ENCODE peak calls at places on chromosome 1, in seven cellular contexts. One of them, this sample, is unnamed. For H3K4me1, the result is how much of the 10 kb centered on the place peaks cover.

GRCh38 chr1:10665930-10666850 is 130.3 kb downstream of the CASZ1 start:
- DNase-seq in A549: no peak
- DNase-seq in CD4-positive, alpha-beta memory T cell: no peak
- DNase-seq in pancreas: no peak
- DNase-seq in Peyer's patch: no peak
- DNase-seq in iPS DF 6.9: no peak
- DNase-seq in left ventricle myocardium inferior: peak
- DNase-seq in this sample: peak

GRCh38 chr1:27508139-27508665 is 18.2 kb upstream of the WASF2 start:
- DNase-seq in A549: no peak
- DNase-seq in left ventricle myocardium inferior: no peak
- DNase-seq in Peyer's patch: no peak
- DNase-seq in pancreas: no peak
- DNase-seq in CD4-positive, alpha-beta memory T cell: no peak
- DNase-seq in iPS DF 6.9: no peak
- DNase-seq in this sample: peak

GRCh38 chr1:70628973-70629372 is 217.9 kb downstream of the CTH start:
- DNase-seq in left ventricle myocardium inferior: no peak
- DNase-seq in CD4-positive, alpha-beta memory T cell: no peak
- DNase-seq in Peyer's patch: no peak
- DNase-seq in iPS DF 6.9: no peak
- DNase-seq in A549: no peak
- DNase-seq in pancreas: no peak
- DNase-seq in this sample: no peak

GRCh38 chr1:204503122-204503912 is 8.7 kb upstream of the PIK3C2B start:
- DNase-seq in pancreas: no peak
- DNase-seq in A549: peak
- DNase-seq in left ventricle myocardium inferior: no peak
- DNase-seq in CD4-positive, alpha-beta memory T cell: peak
- DNase-seq in iPS DF 6.9: no peak
- DNase-seq in Peyer's patch: no peak
- DNase-seq in this sample: no peak

GRCh38 chr1:93716974-93717373 is 35.3 kb upstream of the BCAR3 start:
- DNase-seq in iPS DF 6.9: no peak
- DNase-seq in pancreas: no peak
- DNase-seq in left ventricle myocardium inferior: no peak
- DNase-seq in A549: no peak
- DNase-seq in CD4-positive, alpha-beta memory T cell: no peak
- DNase-seq in Peyer's patch: no peak
- DNase-seq in this sample: no peak

GRCh38 chr1:88216441-88216840 is 467.6 kb upstream of the PKN2 start:
- DNase-seq in iPS DF 6.9: no peak
- DNase-seq in left ventricle myocardium inferior: no peak
- DNase-seq in A549: no peak
- DNase-seq in Peyer's patch: no peak
- DNase-seq in pancreas: no peak
- DNase-seq in CD4-positive, alpha-beta memory T cell: no peak
- DNase-seq in this sample: no peak

GRCh38 chr1:22075718-22076117 is 23.2 kb downstream of the CDC42 start:
- DNase-seq in pancreas: no peak
- DNase-seq in A549: no peak
- DNase-seq in Peyer's patch: no peak
- DNase-seq in iPS DF 6.9: no peak
- DNase-seq in left ventricle myocardium inferior: no peak
- DNase-seq in CD4-positive, alpha-beta memory T cell: no peak
- DNase-seq in this sample: no peak

GRCh38 chr1:159170639-159171038 is 776 bp upstream of the CADM3 start:
- DNase-seq in left ventricle myocardium inferior: no peak
- DNase-seq in iPS DF 6.9: no peak
- DNase-seq in A549: no peak
- DNase-seq in CD4-positive, alpha-beta memory T cell: no peak
- DNase-seq in Peyer's patch: no peak
- DNase-seq in pancreas: no peak
- DNase-seq in this sample: no peak

GRCh38 chr1:19373206-19374126 is 61.3 kb downstream of the SLC66A1 start:
- DNase-seq in Peyer's patch: no peak
- DNase-seq in CD4-positive, alpha-beta memory T cell: no peak
- DNase-seq in A549: no peak
- DNase-seq in iPS DF 6.9: no peak
- DNase-seq in left ventricle myocardium inferior: no peak
- DNase-seq in pancreas: no peak
- DNase-seq in this sample: no peak

GRCh38 chr1:182080040-182080439 is 18.5 kb upstream of the ZNF648 start:
- DNase-seq in CD4-positive, alpha-beta memory T cell: no peak
- DNase-seq in A549: no peak
- DNase-seq in iPS DF 6.9: no peak
- DNase-seq in Peyer's patch: no peak
- DNase-seq in left ventricle myocardium inferior: no peak
- DNase-seq in pancreas: no peak
- DNase-seq in this sample: no peak

GRCh38 chr1:107139833-107140702 is 771 bp upstream of the NTNG1 start:
- DNase-seq in pancreas: peak
- DNase-seq in CD4-positive, alpha-beta memory T cell: no peak
- DNase-seq in A549: no peak
- DNase-seq in Peyer's patch: no peak
- DNase-seq in iPS DF 6.9: no peak
- DNase-seq in left ventricle myocardium inferior: no peak
- DNase-seq in this sample: peak

GRCh38 chr1:58162952-58163550 is 383.5 kb downstream of the OMA1 start:
- DNase-seq in CD4-positive, alpha-beta memory T cell: no peak
- DNase-seq in pancreas: no peak
- DNase-seq in A549: peak
- DNase-seq in left ventricle myocardium inferior: peak
- DNase-seq in Peyer's patch: no peak
- DNase-seq in iPS DF 6.9: peak
- DNase-seq in this sample: peak

GRCh38 chr1:2275796-2276536 is 47.8 kb downstream of the SKI start:
- DNase-seq in pancreas: peak
- DNase-seq in iPS DF 6.9: no peak
- DNase-seq in CD4-positive, alpha-beta memory T cell: no peak
- DNase-seq in Peyer's patch: no peak
- DNase-seq in A549: no peak
- DNase-seq in left ventricle myocardium inferior: no peak
- DNase-seq in this sample: peak

GRCh38 chr1:68615303-68615702 is 118.4 kb upstream of the DEPDC1 start:
- DNase-seq in left ventricle myocardium inferior: no peak
- DNase-seq in iPS DF 6.9: no peak
- DNase-seq in Peyer's patch: no peak
- DNase-seq in A549: no peak
- DNase-seq in pancreas: no peak
- DNase-seq in CD4-positive, alpha-beta memory T cell: no peak
- DNase-seq in this sample: no peak

GRCh38 chr1:15155191-15155590 is 1.6 kb downstream of the TMEM51 start:
- DNase-seq in left ventricle myocardium inferior: no peak
- DNase-seq in iPS DF 6.9: no peak
- DNase-seq in Peyer's patch: no peak
- DNase-seq in pancreas: no peak
- DNase-seq in CD4-positive, alpha-beta memory T cell: no peak
- DNase-seq in A549: no peak
- DNase-seq in this sample: no peak

GRCh38 chr1:58649555-58649954 is 50.3 kb downstream of the MYSM1 start:
- DNase-seq in Peyer's patch: no peak
- DNase-seq in iPS DF 6.9: no peak
- DNase-seq in CD4-positive, alpha-beta memory T cell: peak
- DNase-seq in A549: no peak
- DNase-seq in pancreas: peak
- DNase-seq in left ventricle myocardium inferior: no peak
- DNase-seq in this sample: no peak

GRCh38 chr1:230066036-230066435 is 1.0 kb upstream of the GALNT2 start:
- DNase-seq in CD4-positive, alpha-beta memory T cell: no peak
- DNase-seq in iPS DF 6.9: no peak
- DNase-seq in Peyer's patch: no peak
- DNase-seq in pancreas: no peak
- DNase-seq in left ventricle myocardium inferior: no peak
- DNase-seq in A549: no peak
- DNase-seq in this sample: no peak

GRCh38 chr1:21200767-21201166 is 24.1 kb upstream of the EIF4G3 start:
- DNase-seq in iPS DF 6.9: no peak
- DNase-seq in Peyer's patch: no peak
- DNase-seq in left ventricle myocardium inferior: no peak
- DNase-seq in A549: no peak
- DNase-seq in pancreas: no peak
- DNase-seq in CD4-positive, alpha-beta memory T cell: no peak
- DNase-seq in this sample: no peak

GRCh38 chr1:6100801-6101783 is 55.4 kb downstream of the KCNAB2 start:
- DNase-seq in Peyer's patch: peak
- DNase-seq in CD4-positive, alpha-beta memory T cell: no peak
- DNase-seq in left ventricle myocardium inferior: no peak
- DNase-seq in iPS DF 6.9: no peak
- DNase-seq in pancreas: no peak
- DNase-seq in A549: no peak
- DNase-seq in this sample: peak

GRCh38 chr1:45002650-45003645 is 8.2 kb downstream of the HECTD3 start:
- DNase-seq in pancreas: no peak
- DNase-seq in A549: no peak
- DNase-seq in Peyer's patch: no peak
- DNase-seq in iPS DF 6.9: no peak
- DNase-seq in CD4-positive, alpha-beta memory T cell: no peak
- DNase-seq in left ventricle myocardium inferior: no peak
- DNase-seq in this sample: no peak
- H3K27ac ChIP-seq in pancreas: no peak
- H3K27ac ChIP-seq in A549: no peak
- H3K27ac ChIP-seq in Peyer's patch: no peak
- H3K27ac ChIP-seq in iPS DF 6.9: no peak
- H3K27ac ChIP-seq in CD4-positive, alpha-beta memory T cell: no peak
- H3K27ac ChIP-seq in left ventricle myocardium inferior: no peak
- H3K27ac ChIP-seq in this sample: no peak

GRCh38 chr1:91608876-91609275 is 108.2 kb downstream of the CDC7 start:
- DNase-seq in iPS DF 6.9: no peak
- DNase-seq in CD4-positive, alpha-beta memory T cell: no peak
- DNase-seq in A549: no peak
- DNase-seq in Peyer's patch: no peak
- DNase-seq in left ventricle myocardium inferior: no peak
- DNase-seq in pancreas: no peak
- DNase-seq in this sample: no peak

GRCh38 chr1:91611498-91611917 is 110.9 kb downstream of the CDC7 start:
- DNase-seq in A549: peak
- DNase-seq in Peyer's patch: no peak
- DNase-seq in CD4-positive, alpha-beta memory T cell: no peak
- DNase-seq in iPS DF 6.9: no peak
- DNase-seq in left ventricle myocardium inferior: no peak
- DNase-seq in pancreas: no peak
- DNase-seq in this sample: no peak

GRCh38 chr1:91610102-91610501 is 109.5 kb downstream of the CDC7 start:
- DNase-seq in pancreas: no peak
- DNase-seq in iPS DF 6.9: no peak
- DNase-seq in A549: no peak
- DNase-seq in left ventricle myocardium inferior: no peak
- DNase-seq in CD4-positive, alpha-beta memory T cell: no peak
- DNase-seq in Peyer's patch: no peak
- DNase-seq in this sample: no peak

GRCh38 chr1:91609571-91609970 is 108.9 kb downstream of the CDC7 start:
- DNase-seq in iPS DF 6.9: no peak
- DNase-seq in CD4-positive, alpha-beta memory T cell: no peak
- DNase-seq in A549: peak
- DNase-seq in pancreas: no peak
- DNase-seq in left ventricle myocardium inferior: no peak
- DNase-seq in Peyer's patch: no peak
- DNase-seq in this sample: no peak

GRCh38 chr1:91610829-91611228 is 110.2 kb downstream of the CDC7 start:
- DNase-seq in A549: no peak
- DNase-seq in pancreas: no peak
- DNase-seq in left ventricle myocardium inferior: no peak
- DNase-seq in CD4-positive, alpha-beta memory T cell: no peak
- DNase-seq in Peyer's patch: no peak
- DNase-seq in iPS DF 6.9: no peak
- DNase-seq in this sample: no peak
- H3K4me1 ChIP-seq in A549: half or more
- H3K4me1 ChIP-seq in pancreas: under half
- H3K4me1 ChIP-seq in left ventricle myocardium inferior: under half
- H3K4me1 ChIP-seq in CD4-positive, alpha-beta memory T cell: under half
- H3K4me1 ChIP-seq in Peyer's patch: under half
- H3K4me1 ChIP-seq in iPS DF 6.9: under half
- H3K4me1 ChIP-seq in this sample: under half

DNA sequence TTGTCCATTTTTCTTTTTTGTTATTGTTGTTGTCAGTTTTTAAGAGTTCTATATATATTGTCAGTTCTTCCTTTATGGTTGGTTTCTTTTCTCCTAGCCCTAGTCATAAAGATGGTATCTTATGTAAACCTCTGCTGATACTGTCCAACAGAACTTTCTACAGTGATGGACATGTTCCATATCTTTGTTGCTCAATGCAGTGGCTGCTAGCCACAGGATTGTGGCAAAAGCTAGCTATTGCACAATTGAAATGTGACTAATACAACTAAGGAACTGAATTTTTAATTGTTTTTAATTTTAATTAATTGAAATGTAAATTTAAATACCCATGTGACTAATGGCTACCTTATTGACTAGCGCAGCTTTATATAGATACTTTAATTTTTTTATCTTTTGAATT is 411.8 kb upstream of the PTBP2 start:
- DNase-seq in CD4-positive, alpha-beta memory T cell: no peak
- DNase-seq in left ventricle myocardium inferior: no peak
- DNase-seq in pancreas: no peak
- DNase-seq in A549: no peak
- DNase-seq in iPS DF 6.9: no peak
- DNase-seq in Peyer's patch: no peak
- DNase-seq in this sample: peak
- H3K27ac ChIP-seq in CD4-positive, alpha-beta memory T cell: no peak
- H3K27ac ChIP-seq in left ventricle myocardium inferior: no peak
- H3K27ac ChIP-seq in pancreas: no peak
- H3K27ac ChIP-seq in A549: no peak
- H3K27ac ChIP-seq in iPS DF 6.9: no peak
- H3K27ac ChIP-seq in Peyer's patch: no peak
- H3K27ac ChIP-seq in this sample: no peak

GRCh38 chr1:78102082-78102481 is 56.3 kb downstream of the GIPC2 start:
- DNase-seq in pancreas: no peak
- DNase-seq in left ventricle myocardium inferior: no peak
- DNase-seq in Peyer's patch: no peak
- DNase-seq in A549: no peak
- DNase-seq in iPS DF 6.9: no peak
- DNase-seq in CD4-positive, alpha-beta memory T cell: no peak
- DNase-seq in this sample: no peak

GRCh38 chr1:78101051-78101450 is 55.3 kb downstream of the GIPC2 start:
- DNase-seq in iPS DF 6.9: no peak
- DNase-seq in Peyer's patch: no peak
- DNase-seq in CD4-positive, alpha-beta memory T cell: no peak
- DNase-seq in pancreas: no peak
- DNase-seq in A549: no peak
- DNase-seq in left ventricle myocardium inferior: no peak
- DNase-seq in this sample: no peak

GRCh38 chr1:78102916-78103315 is 57.1 kb downstream of the GIPC2 start:
- DNase-seq in A549: no peak
- DNase-seq in iPS DF 6.9: no peak
- DNase-seq in CD4-positive, alpha-beta memory T cell: no peak
- DNase-seq in left ventricle myocardium inferior: no peak
- DNase-seq in Peyer's patch: no peak
- DNase-seq in pancreas: no peak
- DNase-seq in this sample: no peak

GRCh38 chr1:78101514-78101913 is 55.7 kb downstream of the GIPC2 start:
- DNase-seq in left ventricle myocardium inferior: no peak
- DNase-seq in Peyer's patch: no peak
- DNase-seq in iPS DF 6.9: no peak
- DNase-seq in CD4-positive, alpha-beta memory T cell: no peak
- DNase-seq in pancreas: no peak
- DNase-seq in A549: peak
- DNase-seq in this sample: peak

DNA sequence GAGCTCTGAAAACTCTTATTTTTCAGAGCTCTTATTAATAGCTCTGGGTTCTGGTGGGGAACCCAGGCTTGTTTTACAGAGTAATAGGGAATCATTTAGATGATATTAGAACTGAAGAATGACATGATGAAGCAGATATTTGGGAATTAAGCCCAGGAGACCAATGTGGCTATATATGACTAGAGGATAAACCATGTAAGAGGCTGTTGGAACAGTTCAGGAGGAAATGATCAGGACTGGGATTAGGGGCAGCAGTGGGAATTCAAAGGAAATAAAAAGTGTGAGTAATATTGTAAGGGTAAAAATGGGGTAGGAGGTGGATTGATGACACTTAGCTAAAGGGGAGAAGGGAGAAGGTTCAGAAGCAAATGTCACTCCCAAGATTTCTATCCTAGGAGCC is 58.6 kb downstream of the GIPC2 start:
- DNase-seq in left ventricle myocardium inferior: no peak
- DNase-seq in pancreas: no peak
- DNase-seq in Peyer's patch: no peak
- DNase-seq in iPS DF 6.9: no peak
- DNase-seq in A549: no peak
- DNase-seq in CD4-positive, alpha-beta memory T cell: no peak
- DNase-seq in this sample: no peak
- H3K4me1 ChIP-seq in left ventricle myocardium inferior: under half
- H3K4me1 ChIP-seq in pancreas: under half
- H3K4me1 ChIP-seq in Peyer's patch: under half
- H3K4me1 ChIP-seq in iPS DF 6.9: under half
- H3K4me1 ChIP-seq in A549: under half
- H3K4me1 ChIP-seq in CD4-positive, alpha-beta memory T cell: under half
- H3K4me1 ChIP-seq in this sample: under half

This sample was measured in right cardiac atrium.